ENCODE peak calls at places on chromosomes 2 and 18, in six cellular contexts. A is GM12878, O is endothelial cell of umbilical vein, T is fibroblast of lung, M is hepatocyte, C is PC-3. Q is an unnamed sample. For H3K4me1 and H3K36me3, the result is how much of the 10 kb centered on the place peaks cover.

GRCh38 chr2:176814740-176815367 is 397.7 kb upstream of the HNRNPA3 start:
- DNase-seq in A (peak), O (peak), T (peak), M (peak), C (peak), Q (peak)

GRCh38 chr2:98308532-98308931 is 37.7 kb upstream of the CNGA3 start:
- DNase-seq in A (no peak), O (no peak), T (no peak), M (no peak), C (no peak), Q (no peak)

GRCh38 chr18:56995579-56996194 is 151.2 kb upstream of the BOD1L2 start:
- DNase-seq in A (no peak), O (no peak), T (no peak), M (peak), C (no peak), Q (no peak)

GRCh38 chr2:37418956-37419355 is 74.5 kb downstream of the QPCT start:
- DNase-seq in A (no peak), O (no peak), T (no peak), M (no peak), C (peak), Q (no peak)

GRCh38 chr2:237743561-237744269 is 54.9 kb upstream of the RBM44 start:
- DNase-seq in A (no peak), O (peak), T (peak), M (no peak), C (peak), Q (no peak)

GRCh38 chr2:65299246-65299645 is 71.6 kb downstream of the ACTR2 start:
- DNase-seq in A (no peak), O (no peak), T (peak), M (no peak), C (peak), Q (no peak)

GRCh38 chr2:2842466-2842865 is 511.4 kb upstream of the MYT1L start:
- DNase-seq in A (no peak), O (no peak), T (no peak), M (no peak), C (no peak), Q (no peak)

GRCh38 chr2:37585982-37586621 is 85.3 kb downstream of the CDC42EP3 start:
- DNase-seq in A (peak), O (peak), T (peak), M (peak), C (peak), Q (peak)

GRCh38 chr18:4017479-4017878 is 437.6 kb downstream of the DLGAP1 start:
- DNase-seq in A (no peak), O (no peak), T (no peak), M (peak), C (peak), Q (peak)

GRCh38 chr2:231554748-231555545 is 24.7 kb upstream of the NMUR1 start:
- DNase-seq in A (no peak), O (peak), T (no peak), M (peak), C (no peak), Q (no peak)

GRCh38 chr2:26330114-26330581 is 15.8 kb upstream of the SELENOI start:
- DNase-seq in A (peak), O (peak), T (peak), M (peak), C (peak), Q (peak)

GRCh38 chr2:179454443-179455218 is 190.0 kb upstream of the SESTD1 start:
- DNase-seq in A (no peak), O (peak), T (peak), M (no peak), C (peak), Q (no peak)

GRCh38 chr2:227653419-227653818 is 13.2 kb upstream of the SCYGR5 start:
- DNase-seq in A (no peak), O (no peak), T (peak), M (peak), C (no peak), Q (no peak)

GRCh38 chr2:54667726-54668650 is 55.5 kb upstream of the EML6 start:
- DNase-seq in A (no peak), O (no peak), T (no peak), M (no peak), C (no peak), Q (no peak)

GRCh38 chr2:74500578-74500946 is 1.2 kb upstream of the LBX2 start:
- DNase-seq in A (no peak), O (no peak), T (no peak), M (no peak), C (no peak), Q (no peak)

GRCh38 chr2:74502720-74503505 is 3.5 kb upstream of the LBX2 start:
- DNase-seq in A (no peak), O (peak), T (peak), M (peak), C (no peak), Q (no peak)

GRCh38 chr2:74501335-74502071 is 2.1 kb upstream of the LBX2 start:
- DNase-seq in A (no peak), O (no peak), T (no peak), M (no peak), C (no peak), Q (no peak)

GRCh38 chr2:74503506-74504475 is 3.7 kb downstream of the PCGF1 start:
- DNase-seq in A (no peak), O (peak), T (no peak), M (no peak), C (no peak), Q (no peak)

GRCh38 chr2:74502147-74502719 is 2.8 kb upstream of the LBX2 start:
- DNase-seq in A (no peak), O (no peak), T (no peak), M (peak), C (no peak), Q (no peak)
- TF ChIP-seq EZH2 in A (no peak), O (no peak), T (peak), M (peak), C (no peak), Q (no peak)

DNA sequence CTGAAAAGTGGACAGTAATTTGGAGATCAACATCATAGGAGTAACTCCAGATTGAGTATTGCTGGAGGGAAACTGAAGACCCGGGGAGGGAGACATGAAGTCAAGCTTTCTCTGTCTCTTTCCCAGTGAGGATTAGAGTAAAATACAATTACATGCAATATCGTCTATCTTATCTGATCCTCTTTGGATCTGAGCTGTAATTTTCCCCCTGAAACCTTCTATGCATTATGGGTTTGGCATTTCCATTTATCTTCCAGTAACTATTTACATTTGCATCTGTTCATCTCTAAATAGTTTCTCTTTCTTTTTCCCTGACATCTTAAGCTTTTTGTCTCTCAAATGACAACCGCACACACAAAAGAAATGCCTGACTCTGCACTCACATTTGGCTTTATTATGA is 113.0 kb downstream of the SPP2 start:
- DNase-seq in A (no peak), O (no peak), T (no peak), M (no peak), C (no peak), Q (no peak)
- H3K4me1 ChIP-seq in A (under half), O (under half), T (under half), M (under half), C (under half), Q (under half)

DNA sequence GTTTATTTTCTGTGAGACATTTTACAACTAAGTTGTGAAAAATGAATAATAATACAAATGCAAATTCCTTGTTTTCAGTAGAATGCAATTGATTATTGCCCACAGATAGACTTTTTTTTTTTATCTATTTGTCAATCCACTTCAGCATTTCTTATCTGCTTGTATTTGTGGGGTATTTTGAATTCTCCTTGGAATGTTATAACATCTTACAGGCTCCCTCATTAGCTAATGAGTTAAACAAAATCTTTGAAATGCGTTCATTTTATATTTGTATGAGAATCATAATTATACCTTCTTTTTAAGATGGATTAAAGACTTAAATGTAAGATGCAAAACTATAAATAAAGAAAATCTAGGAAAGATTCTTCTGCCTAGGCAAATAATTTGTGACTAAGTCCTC is 114.2 kb downstream of the CALCRL start:
- DNase-seq in A (no peak), O (no peak), T (no peak), M (no peak), C (no peak), Q (no peak)
- H3K36me3 ChIP-seq in A (under half), O (under half), T (under half), M (under half), C (under half), Q (under half)

DNA sequence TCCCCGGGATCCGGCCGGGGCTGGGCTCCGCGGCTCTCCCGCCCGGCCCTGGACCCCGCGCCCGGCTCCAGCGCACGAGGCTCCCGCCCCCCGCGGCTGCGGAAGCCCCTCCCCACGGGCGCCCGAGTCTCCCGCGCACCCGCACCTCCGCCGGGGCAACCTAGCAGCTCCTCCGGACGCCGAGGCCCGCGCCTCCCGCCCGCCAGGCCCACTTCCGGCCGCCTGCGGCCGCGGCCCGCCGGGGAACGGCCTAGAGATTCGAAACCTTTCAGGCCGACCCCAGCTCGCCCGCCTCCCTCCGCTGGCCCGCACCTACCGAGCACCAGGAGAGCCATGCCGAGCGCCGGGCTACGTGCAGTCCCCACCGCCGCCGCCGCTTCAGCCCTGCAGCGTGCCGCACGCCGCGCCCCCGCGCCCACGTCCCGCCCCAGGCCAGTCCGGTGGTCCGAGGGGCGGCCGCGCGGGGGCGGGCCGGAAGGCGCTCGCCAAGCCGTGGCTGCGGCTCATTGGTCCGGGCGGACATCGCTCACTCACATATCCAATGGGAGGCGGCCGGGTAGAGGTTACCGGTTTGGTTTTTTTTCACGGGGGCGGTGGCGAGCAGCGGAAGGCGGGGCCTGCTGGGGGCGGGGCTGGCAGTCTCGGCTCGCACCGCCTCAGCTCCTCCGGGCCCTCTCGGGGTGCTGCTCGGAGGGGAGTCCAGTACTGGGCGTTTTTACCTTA is at the start of gene PDIA6:
- DNase-seq in A (peak), O (peak), T (peak), M (peak), C (peak), Q (peak)
- TF ChIP-seq EZH2 in A (no peak), O (no peak), T (no peak), M (no peak), C (no peak), Q (no peak)

DNA sequence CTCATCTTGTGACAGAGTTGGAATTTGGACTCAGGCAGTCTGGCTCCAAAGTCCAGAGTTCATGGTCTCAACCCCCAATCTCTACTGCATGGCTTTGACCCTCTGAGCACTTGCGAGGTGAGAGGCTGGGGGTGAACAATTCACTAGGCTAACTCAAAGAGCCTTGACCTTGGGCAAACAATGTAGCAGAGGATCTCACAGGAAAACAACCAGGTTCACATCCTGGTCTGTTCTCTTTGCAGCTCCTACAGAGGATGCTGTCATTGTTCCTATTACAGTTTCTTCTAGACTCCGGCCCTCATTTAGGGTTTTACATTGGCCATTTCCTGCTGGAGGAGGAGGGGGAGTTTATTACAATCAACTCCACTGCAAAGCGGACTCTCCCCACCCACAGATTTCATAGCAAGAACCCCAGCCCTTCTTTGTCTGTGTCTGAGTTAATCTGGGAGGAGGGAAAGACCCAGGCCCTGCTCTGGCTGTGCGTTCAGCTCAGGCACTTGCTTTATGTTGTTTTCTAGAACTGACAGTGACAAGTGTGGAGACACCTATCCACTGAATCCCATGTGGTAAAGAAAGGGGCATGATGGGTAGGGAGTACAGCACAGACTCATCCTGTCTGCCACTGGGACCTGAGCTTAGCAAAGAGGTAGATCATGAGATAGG is 101.6 kb downstream of the LBH start:
- DNase-seq in A (no peak), O (no peak), T (no peak), M (no peak), C (no peak), Q (no peak)
- H3K4me1 ChIP-seq in A (half or more), O (under half), T (under half), M (under half), C (under half), Q (under half)